ENCODE peak calls at places on chromosomes 2 and 18, in five cellular contexts. I is neural crest cell, F is A549, D is NB4, X is AG08395. H is an unnamed sample.

GRCh38 chr2:234682492-234683228 is 185.8 kb upstream of the ARL4C start:
- DNase-seq in I (no peak), D (no peak), X (no peak), F (no peak), H (peak)

GRCh38 chr18:11391636-11392035 is 217.8 kb upstream of the SLC35G4 start:
- DNase-seq in F (no peak), X (no peak), I (no peak), D (no peak), H (peak)

GRCh38 chr18:54052259-54052658 is 172.2 kb downstream of the MBD2 start:
- DNase-seq in X (no peak), I (no peak), D (no peak), F (no peak), H (no peak)

GRCh38 chr2:207334631-207335371 is 169.1 kb upstream of the KLF7 start:
- DNase-seq in F (peak), I (peak), D (no peak), X (peak), H (peak)

GRCh38 chr2:189851174-189851826 is 67.0 kb downstream of the PMS1 start:
- DNase-seq in I (no peak), D (no peak), X (no peak), F (no peak), H (no peak)

GRCh38 chr2:188042412-188042811 is 249.3 kb upstream of the GULP1 start:
- DNase-seq in I (no peak), D (no peak), X (peak), F (no peak), H (peak)

GRCh38 chr2:240713071-240713927 is 21.6 kb downstream of the AQP12A start:
- DNase-seq in X (no peak), D (peak), F (no peak), I (no peak), H (no peak)

GRCh38 chr2:134405641-134406081 is 151.8 kb downstream of the MGAT5 start:
- DNase-seq in I (no peak), D (no peak), X (peak), F (no peak), H (no peak)

GRCh38 chr18:39840406-39840805 is 2114.6 kb upstream of the PIK3C3 start:
- DNase-seq in I (no peak), D (no peak), X (no peak), F (no peak), H (no peak)

GRCh38 chr2:172674034-172674967 is 61.3 kb upstream of the RAPGEF4 start:
- DNase-seq in D (no peak), I (peak), F (no peak), X (peak), H (no peak)

GRCh38 chr18:3689091-3689490 is 239.1 kb downstream of the TGIF1 start:
- DNase-seq in D (no peak), F (no peak), I (no peak), X (peak), H (no peak)

GRCh38 chr18:10122116-10122515 is 208.3 kb downstream of the VAPA start:
- DNase-seq in D (no peak), I (no peak), X (peak), F (no peak), H (no peak)

GRCh38 chr2:96839288-96839874 is 4.4 kb downstream of the ANKRD23 start:
- DNase-seq in D (peak), F (no peak), X (no peak), I (no peak), H (no peak)

GRCh38 chr18:2984703-2985261 is 28.2 kb downstream of the LPIN2 start:
- DNase-seq in D (no peak), I (no peak), X (no peak), F (no peak), H (no peak)

GRCh38 chr2:153786016-153786415 is 85.7 kb upstream of the GALNT13 start:
- DNase-seq in F (no peak), D (no peak), I (no peak), X (no peak), H (no peak)

GRCh38 chr18:26546170-26546874 is 2.0 kb downstream of the KCTD1 start:
- DNase-seq in F (no peak), D (no peak), X (no peak), I (no peak), H (peak)

GRCh38 chr2:8676191-8676914 is 5.5 kb upstream of the ID2 start:
- DNase-seq in I (no peak), D (no peak), F (no peak), X (peak), H (no peak)

GRCh38 chr2:105373895-105374401 is 24.9 kb downstream of the FHL2 start:
- DNase-seq in D (no peak), F (no peak), I (no peak), X (no peak), H (no peak)

GRCh38 chr2:17830053-17831034 is 14.1 kb downstream of the MSGN1 start:
- DNase-seq in F (peak), D (peak), I (peak), X (peak), H (peak)

GRCh38 chr2:86794866-86795265 is 4.2 kb upstream of the CD8A start:
- DNase-seq in D (no peak), I (no peak), F (no peak), X (no peak), H (no peak)